ENCODE peak calls at places on chromosome 18, in four cellular contexts. L, M, I and U are unnamed samples.

GRCh38 chr18:67517224-67517765 is 775 bp upstream of the DSEL start:
- DNase-seq in L (no peak), M (no peak), I (no peak), U (peak)

GRCh38 chr18:1663879-1664705 is 759.4 kb downstream of the ADCYAP1 start:
- DNase-seq in L (peak), M (peak), I (peak), U (peak)

GRCh38 chr18:80252136-80252535 is 4.8 kb upstream of the PARD6G start:
- DNase-seq in L (no peak), M (no peak), I (peak), U (no peak)

GRCh38 chr18:33957705-33958104 is 267.0 kb downstream of the NOL4 start:
- DNase-seq in L (no peak), M (no peak), I (no peak), U (no peak)

GRCh38 chr18:39966275-39966674 is 1988.8 kb upstream of the PIK3C3 start:
- DNase-seq in L (no peak), M (no peak), I (no peak), U (no peak)

GRCh38 chr18:904135-905090 is at the start of gene ADCYAP1:
- DNase-seq in L (peak), M (no peak), I (peak), U (peak)

GRCh38 chr18:32470136-32470712 is 458 bp downstream of the GAREM1 start:
- DNase-seq in L (peak), M (no peak), I (peak), U (peak)

GRCh38 chr18:9613550-9614400 is 584 bp downstream of the PPP4R1 start:
- DNase-seq in L (peak), M (peak), I (peak), U (peak)

GRCh38 chr18:37440206-37440605 is 125.4 kb downstream of the CELF4 start:
- DNase-seq in L (no peak), M (no peak), I (no peak), U (no peak)

GRCh38 chr18:45677408-45677807 is 46.6 kb upstream of the SLC14A1 start:
- DNase-seq in L (no peak), M (no peak), I (no peak), U (no peak)

GRCh38 chr18:54608008-54608642 is 17.1 kb downstream of the DYNAP start:
- DNase-seq in L (no peak), M (no peak), I (peak), U (no peak)

GRCh38 chr18:50847192-50847591 is 27.4 kb upstream of the MRO start:
- DNase-seq in L (no peak), M (no peak), I (peak), U (no peak)

GRCh38 chr18:75290737-75291358 is 80.3 kb downstream of the TSHZ1 start:
- DNase-seq in L (no peak), M (no peak), I (no peak), U (no peak)

GRCh38 chr18:8982416-8983183 is 119.9 kb upstream of the NDUFV2 start:
- DNase-seq in L (no peak), M (peak), I (peak), U (peak)

GRCh38 chr18:77032121-77032758 is 100.3 kb downstream of the MBP start:
- DNase-seq in L (no peak), M (peak), I (peak), U (no peak)

GRCh38 chr18:23853448-23854210 is 160.9 kb upstream of the TTC39C start:
- DNase-seq in L (no peak), M (no peak), I (no peak), U (no peak)

GRCh38 chr18:6781846-6782245 is 52.3 kb downstream of the ARHGAP28 start:
- DNase-seq in L (no peak), M (no peak), I (peak), U (no peak)

GRCh38 chr18:76490701-76491171 is 4.3 kb downstream of the ZNF516 start:
- DNase-seq in L (peak), M (peak), I (peak), U (peak)

GRCh38 chr18:51867767-51868166 is 472.2 kb upstream of the DCC start:
- DNase-seq in L (peak), M (no peak), I (peak), U (peak)

GRCh38 chr18:73707035-73707434 is 440.6 kb downstream of the FBXO15 start:
- DNase-seq in L (no peak), M (no peak), I (peak), U (no peak)

GRCh38 chr18:31041346-31042067 is 1.0 kb downstream of the DSC3 start:
- DNase-seq in L (peak), M (no peak), I (peak), U (peak)

GRCh38 chr18:79970419-79971133 is 6.1 kb downstream of the HSBP1L1 start:
- DNase-seq in L (no peak), M (no peak), I (no peak), U (no peak)

GRCh38 chr18:48680339-48680738 is 141.5 kb downstream of the CTIF start:
- DNase-seq in L (no peak), M (no peak), I (no peak), U (no peak)

GRCh38 chr18:48345596-48345995 is 63.6 kb downstream of the ZBTB7C start:
- DNase-seq in L (no peak), M (peak), I (no peak), U (no peak)

GRCh38 chr18:10160251-10160650 is 246.4 kb downstream of the VAPA start:
- DNase-seq in L (no peak), M (no peak), I (no peak), U (no peak)

GRCh38 chr18:35474884-35475283 is 22.9 kb downstream of the INO80C start:
- DNase-seq in L (no peak), M (no peak), I (peak), U (no peak)

GRCh38 chr18:32355896-32356295 is 114.8 kb downstream of the GAREM1 start:
- DNase-seq in L (no peak), M (no peak), I (peak), U (no peak)

DNA sequence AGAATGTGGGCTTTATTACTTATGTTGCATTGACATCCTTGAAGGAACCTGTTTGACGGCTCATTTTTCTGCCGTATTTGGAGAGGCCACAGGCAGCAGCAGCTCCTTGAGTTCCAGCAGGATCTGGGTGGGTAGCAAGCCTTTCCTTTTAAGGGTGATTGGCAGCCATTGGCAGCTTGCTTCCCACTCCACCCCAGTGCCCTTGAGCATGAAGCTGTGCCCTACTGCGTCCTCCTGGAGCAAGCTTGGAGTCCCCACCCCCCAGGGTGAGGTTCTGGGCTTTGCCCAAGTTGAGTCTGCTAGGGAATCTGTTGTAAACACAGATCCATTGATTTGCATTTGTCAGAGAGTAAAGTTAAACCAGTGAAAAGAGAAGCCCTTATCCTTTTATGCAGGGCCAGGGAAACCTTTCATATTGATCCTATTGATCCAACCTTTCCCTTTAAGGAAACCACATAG is 9.2 kb downstream of the ONECUT2 start:
- DNase-seq in L (no peak), M (no peak), I (no peak), U (no peak)
- TF ChIP-seq CTCF in L (no peak), M (no peak), I (no peak), U (no peak)

DNA sequence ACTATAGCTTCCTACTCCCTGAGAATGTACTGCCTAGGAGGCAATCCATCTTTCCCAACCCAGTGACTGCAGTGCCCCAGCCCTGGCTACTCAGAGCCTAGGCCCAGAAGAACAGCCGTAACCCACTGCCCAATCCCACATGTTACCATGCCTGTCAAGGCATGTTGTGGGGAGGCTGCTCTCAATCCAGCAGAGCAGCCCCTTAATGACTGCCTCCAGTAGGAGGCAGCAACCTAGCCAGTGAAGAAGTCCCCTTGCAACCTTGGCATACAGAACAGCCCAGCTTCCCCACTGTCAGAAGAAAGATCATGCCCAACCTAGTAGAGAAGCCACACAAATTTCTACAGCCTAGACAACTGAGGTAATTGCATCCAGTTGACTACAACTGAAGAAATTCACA is 44.2 kb upstream of the CDH7 start:
- DNase-seq in L (no peak), M (no peak), I (no peak), U (no peak)
- TF ChIP-seq CTCF in L (no peak), M (no peak), I (no peak), U (no peak)

GRCh38 chr18:12883003-12883683 is 894 bp downstream of the PTPN2 start:
- DNase-seq in L (no peak), M (no peak), I (no peak), U (no peak)

GRCh38 chr18:12883684-12884520 is at the start of gene PTPN2:
- DNase-seq in L (peak), M (peak), I (peak), U (peak)

GRCh38 chr18:12884521-12885323 is 685 bp upstream of the PTPN2 start:
- DNase-seq in L (no peak), M (peak), I (no peak), U (no peak)

GRCh38 chr18:12885500-12885899 is 1.5 kb upstream of the PTPN2 start:
- DNase-seq in L (no peak), M (no peak), I (no peak), U (no peak)

GRCh38 chr18:12886498-12887126 is 2.6 kb upstream of the PTPN2 start:
- DNase-seq in L (no peak), M (peak), I (no peak), U (no peak)
- TF ChIP-seq CTCF in L (no peak), M (peak), I (peak), U (peak)

GRCh38 chr18:63346031-63346430 is 21.0 kb downstream of the KDSR start:
- DNase-seq in L (no peak), M (no peak), I (peak), U (no peak)

GRCh38 chr18:63344263-63344662 is 22.7 kb downstream of the KDSR start:
- DNase-seq in L (no peak), M (no peak), I (no peak), U (no peak)

GRCh38 chr18:63339920-63340484 is 20.4 kb upstream of the BCL2 start:
- DNase-seq in L (no peak), M (peak), I (peak), U (no peak)

GRCh38 chr18:63344918-63345317 is 22.1 kb downstream of the KDSR start:
- DNase-seq in L (no peak), M (no peak), I (no peak), U (no peak)

DNA sequence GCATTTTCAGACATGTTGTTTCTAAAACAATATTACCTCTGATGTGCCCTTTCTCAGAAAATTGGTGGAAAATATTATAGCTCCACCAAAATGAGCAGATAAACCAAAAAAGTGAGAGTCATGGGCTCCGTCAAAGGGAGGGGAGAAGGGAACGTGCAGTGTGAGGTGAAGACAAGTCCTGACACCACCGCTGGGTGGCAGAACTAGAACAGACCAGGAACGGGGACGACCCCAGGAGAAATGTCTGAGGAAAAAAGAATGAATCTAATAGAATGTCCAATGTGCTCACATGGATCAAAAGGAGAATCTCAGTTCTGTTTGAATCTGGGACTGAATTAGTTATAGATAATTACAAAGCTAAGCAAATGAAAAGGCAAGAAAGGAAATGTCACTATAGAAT is 22.6 kb upstream of the BCL2 start:
- DNase-seq in L (no peak), M (peak), I (peak), U (peak)
- TF ChIP-seq CTCF in L (no peak), M (peak), I (peak), U (peak)

DNA sequence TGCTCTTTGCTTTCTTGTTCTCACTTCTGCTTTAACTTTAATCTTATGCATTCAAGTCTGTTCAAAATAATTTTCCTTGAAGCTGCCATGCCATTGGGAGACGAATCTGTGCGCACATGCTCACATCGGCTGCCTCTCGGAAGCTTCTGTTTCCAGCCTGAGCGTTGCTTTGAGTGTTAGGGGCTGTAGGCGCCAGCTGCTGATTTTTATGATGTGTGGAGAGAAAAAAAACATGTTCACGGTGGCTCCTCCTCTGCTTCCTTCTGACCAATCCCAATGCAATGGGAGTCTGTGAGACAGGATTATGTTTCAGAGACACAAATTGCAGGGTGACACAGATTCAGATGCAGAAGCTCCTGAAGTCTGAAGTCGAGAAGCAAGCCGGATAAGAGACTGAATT is at the start of gene MC4R:
- DNase-seq in L (peak), M (no peak), I (peak), U (no peak)
- TF ChIP-seq CTCF in L (no peak), M (no peak), I (no peak), U (no peak)

GRCh38 chr18:28153485-28154065 is 23.4 kb downstream of the CDH2 start:
- DNase-seq in L (no peak), M (no peak), I (peak), U (no peak)

GRCh38 chr18:28161608-28162599 is 15.0 kb downstream of the CDH2 start:
- DNase-seq in L (no peak), M (no peak), I (peak), U (no peak)

GRCh38 chr18:28163201-28163778 is 13.6 kb downstream of the CDH2 start:
- DNase-seq in L (no peak), M (no peak), I (peak), U (no peak)

GRCh38 chr18:28159055-28159454 is 17.9 kb downstream of the CDH2 start:
- DNase-seq in L (no peak), M (no peak), I (no peak), U (no peak)

DNA sequence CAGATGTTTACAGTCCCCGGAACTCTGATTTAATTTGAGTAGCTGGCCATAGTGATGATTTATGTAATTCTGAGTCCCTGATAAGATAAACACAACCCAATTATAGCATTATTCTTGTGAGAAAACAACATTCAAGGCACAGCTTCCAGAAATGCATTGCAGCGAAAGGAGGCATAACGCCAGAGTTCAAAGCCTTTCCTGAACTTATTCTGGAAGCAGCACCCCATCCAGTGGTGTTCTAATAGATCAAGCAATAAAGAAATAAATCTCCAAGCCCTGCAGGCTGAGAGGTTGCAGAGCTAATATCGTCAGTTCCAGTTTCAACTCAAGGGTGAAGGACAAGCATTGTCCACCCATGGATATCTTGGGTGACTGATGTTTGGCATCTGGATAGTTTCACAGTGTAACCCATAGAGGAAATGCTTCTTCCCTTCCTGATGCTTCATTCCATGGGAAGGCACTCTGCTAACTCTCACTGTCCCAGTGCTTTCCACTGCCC is 18.8 kb downstream of the CDH2 start:
- DNase-seq in L (no peak), M (no peak), I (no peak), U (no peak)
- TF ChIP-seq CTCF in L (no peak), M (no peak), I (peak), U (no peak)

GRCh38 chr18:56083097-56083865 is 495.3 kb upstream of the TCF4 start:
- DNase-seq in L (no peak), M (no peak), I (peak), U (no peak)
- TF ChIP-seq CTCF in L (no peak), M (no peak), I (no peak), U (no peak)

GRCh38 chr18:58784601-58785137 is 80.0 kb upstream of the ZNF532 start:
- DNase-seq in L (no peak), M (no peak), I (peak), U (no peak)

GRCh38 chr18:58785870-58786269 is 78.8 kb upstream of the ZNF532 start:
- DNase-seq in L (no peak), M (no peak), I (no peak), U (no peak)

GRCh38 chr18:58788470-58788869 is 76.2 kb upstream of the ZNF532 start:
- DNase-seq in L (no peak), M (no peak), I (peak), U (no peak)

GRCh38 chr18:58787750-58788149 is 76.9 kb upstream of the ZNF532 start:
- DNase-seq in L (no peak), M (no peak), I (peak), U (no peak)

GRCh38 chr18:58785171-58785805 is 79.4 kb upstream of the ZNF532 start:
- DNase-seq in L (no peak), M (no peak), I (peak), U (no peak)
- TF ChIP-seq CTCF in L (no peak), M (no peak), I (no peak), U (no peak)

GRCh38 chr18:65988972-65989371 is 238.2 kb downstream of the CDH7 start:
- DNase-seq in L (no peak), M (no peak), I (no peak), U (no peak)

GRCh38 chr18:65988371-65988770 is 237.6 kb downstream of the CDH7 start:
- DNase-seq in L (no peak), M (no peak), I (no peak), U (no peak)

GRCh38 chr18:65983750-65984149 is 232.9 kb downstream of the CDH7 start:
- DNase-seq in L (no peak), M (no peak), I (no peak), U (no peak)
- TF ChIP-seq CTCF in L (no peak), M (no peak), I (no peak), U (no peak)